ENCODE peak calls at places on chromosomes 5 and 9, in eight cellular contexts. E, D, O, M, V, Q, C and G are unnamed samples.

GRCh38 chr9:91837982-91838731 is 111.9 kb downstream of the ROR2 start:
- DNase-seq in V (no peak), E (no peak), O (peak), M (no peak), Q (peak), C (peak), D (peak), G (no peak)

GRCh38 chr5:93756372-93756771 is 15.0 kb upstream of the POU5F2 start:
- DNase-seq in V (no peak), O (no peak), M (no peak), D (no peak), E (no peak), C (no peak), Q (no peak), G (no peak)

GRCh38 chr5:1118231-1118698 is 6.4 kb upstream of the SLC12A7 start:
- DNase-seq in D (no peak), V (no peak), Q (no peak), E (no peak), M (no peak), O (no peak), C (peak), G (no peak)

GRCh38 chr5:1925111-1926070 is 42.7 kb upstream of the IRX4 start:
- DNase-seq in Q (peak), O (no peak), E (no peak), C (no peak), D (no peak), V (no peak), M (no peak), G (no peak)

GRCh38 chr9:95879591-95879990 is 4.1 kb downstream of the ERCC6L2 start:
- DNase-seq in C (no peak), V (no peak), E (no peak), M (no peak), Q (no peak), D (no peak), O (no peak), G (no peak)

GRCh38 chr9:133508046-133508445 is 16.7 kb downstream of the MYMK start:
- DNase-seq in C (no peak), E (no peak), V (no peak), D (no peak), Q (no peak), O (no peak), M (no peak), G (no peak)

GRCh38 chr5:139733698-139734491 is 61.7 kb upstream of the PSD2 start:
- DNase-seq in D (no peak), C (peak), O (no peak), V (no peak), Q (peak), E (no peak), M (no peak), G (no peak)

GRCh38 chr5:142878638-142879037 is 108.5 kb downstream of the ARHGAP26 start:
- DNase-seq in Q (no peak), D (no peak), C (no peak), E (no peak), M (no peak), O (no peak), V (no peak), G (no peak)

GRCh38 chr5:962801-963200 is 45.8 kb upstream of the NKD2 start:
- DNase-seq in M (no peak), V (no peak), Q (peak), O (no peak), E (no peak), D (no peak), C (no peak), G (no peak)

GRCh38 chr9:2872307-2872940 is 28.5 kb upstream of the PUM3 start:
- DNase-seq in M (no peak), C (peak), V (no peak), Q (peak), D (no peak), O (peak), E (peak), G (peak)

GRCh38 chr5:572398-573019 is 39.6 kb upstream of the CEP72 start:
- DNase-seq in Q (no peak), E (no peak), O (no peak), C (no peak), V (no peak), D (no peak), M (no peak), G (no peak)

GRCh38 chr5:168162464-168162863 is 129.0 kb upstream of the WWC1 start:
- DNase-seq in M (no peak), O (no peak), D (no peak), V (no peak), E (no peak), Q (peak), C (no peak), G (no peak)

GRCh38 chr5:181120311-181120710 is 10.7 kb downstream of the OR2V1 start:
- DNase-seq in D (no peak), E (peak), V (no peak), C (peak), O (no peak), M (no peak), Q (no peak), G (no peak)

GRCh38 chr5:134255418-134256150 is 29.7 kb upstream of the PPP2CA start:
- DNase-seq in Q (no peak), M (no peak), V (no peak), D (no peak), O (no peak), C (peak), E (peak), G (no peak)

GRCh38 chr9:2215941-2216441 is 200.8 kb downstream of the SMARCA2 start:
- DNase-seq in C (no peak), Q (no peak), E (no peak), M (no peak), D (no peak), V (no peak), O (no peak), G (peak)

GRCh38 chr5:124706729-124707361 is 39.6 kb downstream of the ZNF608 start:
- DNase-seq in E (peak), M (peak), Q (no peak), D (no peak), C (no peak), O (no peak), V (no peak), G (peak)

GRCh38 chr5:132776077-132776931 is 735 bp downstream of the SEPTIN8 start:
- DNase-seq in M (no peak), O (no peak), Q (peak), C (peak), V (no peak), E (no peak), D (no peak), G (no peak)

GRCh38 chr9:127543973-127544533 is 68.0 kb upstream of the STXBP1 start:
- DNase-seq in O (no peak), Q (no peak), C (no peak), V (no peak), E (no peak), M (no peak), D (no peak), G (no peak)

GRCh38 chr5:140251527-140251973 is 51.4 kb downstream of the PFDN1 start:
- DNase-seq in V (peak), D (peak), M (peak), Q (no peak), E (peak), O (peak), C (peak), G (no peak)

GRCh38 chr5:2168601-2169416 is 286.1 kb upstream of the IRX4 start:
- DNase-seq in V (no peak), D (no peak), E (no peak), Q (no peak), M (no peak), C (no peak), O (no peak), G (no peak)

GRCh38 chr5:123670981-123671557 is 159.1 kb downstream of the CSNK1G3 start:
- DNase-seq in O (peak), V (peak), M (peak), D (no peak), E (peak), C (peak), Q (peak), G (peak)

GRCh38 chr5:42502613-42503470 is 79.6 kb downstream of the GHR start:
- DNase-seq in O (no peak), E (no peak), M (no peak), V (no peak), D (no peak), Q (no peak), C (no peak), G (no peak)

GRCh38 chr5:98397081-98397480 is 376.4 kb upstream of the RGMB start:
- DNase-seq in D (no peak), Q (no peak), M (no peak), E (peak), C (no peak), V (no peak), O (no peak), G (peak)

GRCh38 chr5:110262754-110263153 is 463.7 kb downstream of the TMEM232 start:
- DNase-seq in D (no peak), O (no peak), C (no peak), Q (no peak), E (no peak), V (no peak), M (no peak), G (no peak)

GRCh38 chr5:139474815-139475791 is 4.3 kb downstream of the SMIM33 start:
- DNase-seq in E (peak), O (no peak), Q (no peak), D (no peak), V (no peak), C (no peak), M (no peak), G (peak)

GRCh38 chr5:53022889-53023511 is 33.8 kb downstream of the ITGA2 start:
- DNase-seq in D (no peak), E (no peak), O (no peak), M (no peak), C (no peak), Q (no peak), V (no peak), G (no peak)

GRCh38 chr9:100322954-100323536 is 29.7 kb downstream of the TEX10 start:
- DNase-seq in Q (no peak), V (no peak), D (peak), O (peak), M (peak), C (peak), E (peak), G (peak)

GRCh38 chr9:81174023-81174422 is 515.3 kb downstream of the TLE1 start:
- DNase-seq in V (no peak), O (no peak), C (no peak), M (no peak), D (no peak), Q (peak), E (no peak), G (no peak)

GRCh38 chr5:133844836-133845235 is 123.6 kb downstream of the C5orf15 start:
- DNase-seq in D (no peak), Q (no peak), E (no peak), M (no peak), V (no peak), C (no peak), O (no peak), G (no peak)

GRCh38 chr5:61467766-61468482 is 135.9 kb downstream of the ZSWIM6 start:
- DNase-seq in E (no peak), Q (no peak), M (no peak), V (no peak), D (no peak), O (no peak), C (peak), G (no peak)